ENCODE peak calls at places on chromosome 18, in ten cellular contexts. Q is activated CD8-positive, alpha-beta memory T cell treated with anti-CD3 and anti-CD28 coated beads, Interleukin-2, amount 50 U/mL, for 48 hours; C is stimulated activated CD4-positive, alpha-beta T cell treated with anti-CD3 and anti-CD28 coated beads, Interleukin-15, amount 100 ng/mL, for 24 hours; W is neural crest cell; U is pons; I is HFF-Myc; H is NCI-H1105 treated with DMSO at 0.1 percent for 48 hours; Y is cardiac fibroblast; M is KBM-7; O is head of caudate nucleus. N is an unnamed sample.

GRCh38 chr18:22300665-22301636 is 116.8 kb downstream of the CTAGE1 start:
- DNase-seq in O (no peak), W (no peak), C (no peak), U (no peak), H (no peak), M (peak; percentile 12), Q (no peak), I (no peak), Y (no peak), N (no peak)

GRCh38 chr18:54806526-54806925 is 21.8 kb upstream of the RAB27B start:
- DNase-seq in Y (peak; percentile 67), C (no peak), O (no peak), M (no peak), I (no peak), Q (no peak), W (no peak), U (no peak), H (no peak), N (no peak)

GRCh38 chr18:3649135-3649558 is 199.2 kb downstream of the TGIF1 start:
- DNase-seq in M (no peak), U (no peak), Q (no peak), H (no peak), O (no peak), Y (no peak), C (no peak), W (no peak), I (no peak), N (no peak)

GRCh38 chr18:53799134-53799533 is 425.3 kb downstream of the MBD2 start:
- DNase-seq in C (no peak), I (peak; percentile 30), U (peak; percentile 39), W (no peak), Y (peak; percentile 55), M (no peak), H (no peak), Q (no peak), O (no peak), N (peak; percentile 8)

GRCh38 chr18:54551590-54551989 is 39.5 kb upstream of the DYNAP start:
- DNase-seq in O (no peak), H (peak; percentile 18), M (no peak), I (peak; percentile 0), C (no peak), U (no peak), Q (no peak), Y (no peak), W (no peak), N (no peak)

GRCh38 chr18:52995875-52996274 is 655.9 kb downstream of the DCC start:
- DNase-seq in I (no peak), H (peak; percentile 24), O (no peak), M (no peak), Y (no peak), U (no peak), Q (no peak), W (no peak), C (no peak), N (no peak)

GRCh38 chr18:22930089-22930713 is 2.9 kb upstream of the RBBP8 start:
- DNase-seq in I (peak; percentile 36), Y (peak; percentile 76), M (peak; percentile 66), O (peak; percentile 84), Q (peak; percentile 81), H (peak; percentile 74), W (peak; percentile 72), C (peak; percentile 88), U (peak; percentile 71), N (peak; percentile 40)

GRCh38 chr18:9612215-9612830 is 2.0 kb downstream of the PPP4R1 start:
- DNase-seq in H (peak; percentile 58), Y (peak; percentile 64), M (peak; percentile 58), C (peak; percentile 22), Q (no peak), U (peak; percentile 64), I (no peak), O (peak; percentile 31), W (no peak), N (peak; percentile 57)

GRCh38 chr18:400466-400865 is 100.0 kb downstream of the COLEC12 start:
- DNase-seq in Q (no peak), U (no peak), C (no peak), Y (peak; percentile 9), H (no peak), M (no peak), I (no peak), O (no peak), W (no peak), N (no peak)

GRCh38 chr18:1624612-1625011 is 719.9 kb downstream of the ADCYAP1 start:
- DNase-seq in U (no peak), M (no peak), H (no peak), Y (no peak), Q (no peak), W (no peak), C (no peak), O (no peak), I (no peak), N (no peak)

GRCh38 chr18:36411745-36412168 is 114.2 kb downstream of the FHOD3 start:
- DNase-seq in C (no peak), W (no peak), H (peak; percentile 7), M (peak; percentile 42), Q (no peak), Y (peak; percentile 68), U (no peak), I (peak; percentile 42), O (no peak), N (no peak)

GRCh38 chr18:12315911-12316310 is 7.9 kb downstream of the TUBB6 start:
- DNase-seq in Y (no peak), I (no peak), O (no peak), Q (no peak), H (no peak), U (no peak), W (no peak), C (no peak), M (no peak), N (no peak)

GRCh38 chr18:46324556-46324955 is 220.4 kb downstream of the HAUS1 start:
- DNase-seq in O (no peak), H (peak; percentile 12), W (no peak), I (peak; percentile 17), C (no peak), Y (peak; percentile 72), U (peak; percentile 23), M (peak; percentile 33), Q (no peak), N (peak; percentile 14)

GRCh38 chr18:22987547-22988182 is 54.5 kb downstream of the RBBP8 start:
- DNase-seq in O (no peak), Q (no peak), I (no peak), Y (no peak), W (no peak), U (no peak), M (no peak), C (no peak), H (no peak), N (no peak)

GRCh38 chr18:12391487-12392136 is 14.6 kb upstream of the AFG3L2 start:
- DNase-seq in O (peak; percentile 78), I (no peak), W (peak; percentile 52), C (peak; percentile 61), Q (no peak), M (peak; percentile 71), H (peak; percentile 36), U (peak; percentile 80), Y (peak; percentile 81), N (peak; percentile 71)

GRCh38 chr18:31723998-31724711 is 36.5 kb downstream of the SLC25A52 start:
- DNase-seq in U (no peak), Y (peak; percentile 5), C (peak; percentile 12), Q (peak; percentile 54), W (no peak), I (no peak), H (no peak), M (no peak), O (peak; percentile 18), N (peak; percentile 25)